ENCODE peak calls at places on chromosomes 1 and 21, in four cellular contexts. O is H1, D is upper lobe of left lung, B is breast epithelium. T is an unnamed sample.

GRCh38 chr1:210022044-210022443 is 84.0 kb downstream of the SYT14 start:
- DNase-seq in O (no peak), D (no peak), B (no peak), T (no peak)

GRCh38 chr1:160646192-160646591 is 652 bp downstream of the SLAMF1 start:
- DNase-seq in D (no peak), B (no peak), O (no peak), T (no peak)

GRCh38 chr1:27643626-27644368 is 8.8 kb upstream of the FGR start:
- DNase-seq in O (peak), B (no peak), D (no peak), T (peak)

GRCh38 chr1:37033355-37034291 is 692 bp downstream of the GRIK3 start:
- DNase-seq in B (no peak), O (peak), D (no peak), T (no peak)

GRCh38 chr1:2945821-2946231 is 75.4 kb upstream of the ACTRT2 start:
- DNase-seq in D (no peak), O (no peak), B (no peak), T (no peak)

GRCh38 chr1:47778280-47778679 is 218.9 kb downstream of the TRABD2B start:
- DNase-seq in B (no peak), D (no peak), O (no peak), T (no peak)

GRCh38 chr21:36732217-36732616 is 33.3 kb downstream of the SIM2 start:
- DNase-seq in O (no peak), B (no peak), D (peak), T (no peak)

GRCh38 chr1:30816211-30817082 is 58.9 kb upstream of the LAPTM5 start:
- DNase-seq in B (peak), D (no peak), O (peak), T (no peak)

GRCh38 chr1:176033474-176033873 is 173.6 kb downstream of the COP1 start:
- DNase-seq in D (no peak), B (no peak), O (no peak), T (no peak)

GRCh38 chr1:218588555-218589172 is 243.5 kb downstream of the TGFB2 start:
- DNase-seq in O (no peak), D (no peak), B (no peak), T (no peak)

GRCh38 chr1:50570064-50570463 is 146.8 kb upstream of the DMRTA2 start:
- DNase-seq in O (no peak), D (no peak), B (no peak), T (no peak)

GRCh38 chr1:42784946-42785693 is at the start of gene TMEM269:
- DNase-seq in D (no peak), B (no peak), O (no peak), T (no peak)

GRCh38 chr1:210143465-210144062 is 89.0 kb upstream of the SERTAD4 start:
- DNase-seq in B (peak), O (peak), D (peak), T (no peak)

DNA sequence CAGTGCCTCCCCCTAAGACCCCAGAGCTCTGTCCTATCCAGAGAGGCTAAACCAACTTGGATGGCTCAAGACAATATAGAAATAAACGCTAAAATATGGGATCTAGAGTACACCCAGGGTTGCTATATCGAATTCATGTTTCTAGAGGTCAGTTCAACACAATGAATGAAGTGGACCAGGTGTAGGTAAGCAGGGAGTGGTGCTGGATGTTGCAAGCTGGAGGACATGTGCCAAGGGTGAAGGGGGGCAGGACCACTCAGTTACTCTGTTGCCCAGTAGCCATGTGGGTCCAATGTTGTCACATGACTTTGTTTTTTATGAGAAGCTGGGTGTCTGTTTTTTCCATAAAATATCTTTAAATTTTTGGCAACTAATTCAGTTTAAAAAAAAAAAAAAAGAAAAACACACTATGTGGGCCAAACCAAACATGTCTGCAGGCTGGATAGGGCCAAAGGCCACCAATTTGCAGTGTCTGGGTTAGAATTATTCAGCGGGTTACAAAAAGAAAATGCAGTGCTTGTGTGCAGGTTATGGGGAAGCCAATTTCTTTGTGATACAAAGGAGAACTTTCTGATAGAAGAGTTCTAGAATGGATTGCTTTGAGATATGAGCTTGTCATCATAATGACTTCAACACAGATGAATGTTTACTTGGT is 8.8 kb downstream of the CACHD1 start:
- DNase-seq in B (no peak), O (no peak), D (peak), T (no peak)
- TF ChIP-seq POLR2AphosphoS5 in B (no peak), O (no peak), D (no peak), T (no peak)

DNA sequence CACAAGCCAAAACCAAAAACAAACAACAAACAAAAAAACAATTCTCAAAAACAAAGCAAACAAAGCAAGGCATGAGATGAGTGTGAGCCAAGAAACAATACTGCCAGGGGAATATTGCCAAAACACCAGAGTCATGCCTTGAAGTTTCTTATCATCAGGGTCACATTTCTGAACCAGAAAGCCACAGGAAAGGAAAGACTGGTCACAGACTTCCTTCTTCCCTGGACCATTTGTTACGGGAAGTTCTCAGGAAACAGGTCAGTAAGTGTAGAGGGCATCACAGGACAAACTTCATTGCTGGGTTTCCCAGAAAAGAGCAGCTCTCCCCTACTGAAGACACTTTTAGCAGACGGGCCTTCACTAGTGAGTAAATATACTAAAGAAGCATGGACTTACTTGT is 191.2 kb downstream of the GABPA start:
- DNase-seq in D (no peak), B (no peak), O (no peak), T (peak)
- TF ChIP-seq POLR2AphosphoS5 in D (peak), B (peak), O (no peak), T (no peak)

DNA sequence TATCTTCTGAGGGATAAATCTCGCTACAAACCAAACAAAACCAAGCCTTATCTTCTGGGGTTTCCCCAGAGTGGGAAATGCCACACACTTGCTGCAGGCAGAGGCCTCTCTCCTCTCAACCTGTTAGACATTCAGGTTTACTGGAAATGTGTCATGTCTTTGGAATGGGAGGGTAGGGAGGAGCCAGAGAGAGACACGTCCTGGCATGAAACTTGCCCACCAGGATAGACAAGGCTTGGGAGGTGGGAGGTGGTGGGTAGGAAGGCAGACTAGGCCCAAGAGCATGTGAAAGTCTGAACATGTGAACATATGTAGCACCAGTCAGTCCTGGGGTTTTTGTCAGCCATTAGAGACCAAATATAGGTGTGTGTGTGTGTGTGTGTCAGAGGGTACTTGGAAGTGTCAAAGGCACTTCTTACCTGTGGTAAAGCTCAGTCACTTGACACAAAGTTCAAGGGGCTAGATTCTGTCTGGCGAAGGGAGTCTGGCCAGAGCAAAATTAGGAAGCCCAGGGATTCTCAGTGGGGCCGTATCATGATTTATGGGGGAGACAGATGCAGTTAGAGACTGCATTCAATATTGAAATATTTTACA is 32.4 kb upstream of the PIGC start:
- DNase-seq in O (no peak), D (no peak), B (peak), T (no peak)
- TF ChIP-seq POLR2AphosphoS5 in O (no peak), D (no peak), B (no peak), T (no peak)

GRCh38 chr1:151059342-151060240 is at the start of gene CDC42SE1:
- DNase-seq in D (peak), O (peak), B (peak), T (no peak)

GRCh38 chr1:151061012-151061401 is 810 bp downstream of the MLLT11 start:
- DNase-seq in O (no peak), B (no peak), D (no peak), T (no peak)

GRCh38 chr1:151061704-151062103 is 1.5 kb downstream of the MLLT11 start:
- DNase-seq in O (no peak), B (no peak), D (no peak), T (no peak)

GRCh38 chr1:151058682-151059341 is 610 bp downstream of the CDC42SE1 start:
- DNase-seq in O (peak), D (peak), B (peak), T (no peak)

DNA sequence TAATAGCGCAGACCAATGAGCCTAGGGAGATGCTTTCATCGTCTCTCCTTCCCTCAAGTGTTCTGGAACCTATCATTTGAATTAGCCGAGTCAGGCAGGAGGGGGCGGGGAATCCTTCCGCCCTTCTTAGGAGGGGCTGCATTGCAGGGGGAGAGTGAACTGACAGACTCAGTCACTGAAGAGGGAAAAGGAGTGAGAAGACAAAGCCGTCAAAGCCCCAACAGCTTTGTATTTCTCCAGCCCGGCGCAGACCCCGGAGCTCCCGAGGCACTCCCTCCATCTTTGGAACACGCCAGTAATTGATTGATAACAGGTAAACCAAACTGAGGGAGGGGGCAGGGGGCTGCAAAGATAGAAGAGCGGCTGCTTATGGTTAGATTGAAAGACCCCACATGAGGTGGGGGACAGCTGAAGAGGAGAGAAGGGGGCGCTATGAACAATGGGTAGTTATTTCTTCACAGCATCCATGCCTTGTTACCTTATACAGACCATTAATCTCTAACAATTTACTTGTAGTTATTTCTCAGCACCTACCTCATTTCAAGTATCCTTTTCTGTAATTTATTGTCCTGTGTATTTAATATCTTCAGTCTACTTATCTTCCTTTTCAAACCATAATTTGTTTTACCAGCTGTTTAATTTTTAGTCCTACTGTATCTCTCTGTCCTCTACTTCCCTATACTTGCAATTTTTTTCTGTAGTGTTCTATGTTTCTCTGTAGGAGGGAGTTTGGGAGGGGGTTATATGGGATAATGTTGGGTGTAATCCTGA is at the start of gene MLLT11:
- DNase-seq in O (peak), B (no peak), D (no peak), T (no peak)
- TF ChIP-seq POLR2AphosphoS5 in O (peak), B (no peak), D (no peak), T (no peak)

DNA sequence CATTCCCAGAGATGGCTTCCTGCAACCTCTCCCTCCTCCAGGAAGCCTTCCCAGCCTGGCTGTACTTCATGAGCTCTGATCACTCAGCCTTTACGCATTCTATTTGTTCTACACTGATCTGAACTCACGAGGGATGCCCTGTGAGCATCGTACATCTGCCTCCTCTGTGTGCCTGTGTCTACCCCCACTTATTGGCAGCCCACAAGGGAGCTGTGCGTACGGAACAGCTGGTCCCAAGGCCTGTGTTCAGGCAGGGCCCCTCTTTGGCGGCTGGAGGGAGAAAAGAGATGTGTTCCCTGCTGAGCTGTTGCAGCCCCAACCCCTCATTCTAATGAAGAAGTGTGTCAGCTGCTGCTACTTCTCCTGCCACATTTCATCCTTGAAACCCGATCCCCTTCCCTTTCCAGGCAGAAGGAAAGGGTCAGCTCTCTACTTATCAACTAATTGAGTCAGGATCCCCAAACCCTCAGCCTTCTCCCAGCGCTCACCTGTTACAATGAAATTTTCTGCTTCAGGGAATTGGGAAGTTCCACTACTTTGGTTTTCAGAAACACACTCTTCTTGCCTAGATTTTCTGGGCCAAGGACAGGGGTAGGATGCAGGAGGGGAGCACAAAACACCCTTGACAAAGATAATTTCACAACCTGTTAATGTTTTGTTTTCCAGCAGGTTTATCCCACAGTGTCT is 3.2 kb downstream of the INKA2 start:
- DNase-seq in B (no peak), O (peak), D (no peak), T (no peak)
- TF ChIP-seq POLR2AphosphoS5 in B (no peak), O (no peak), D (no peak), T (no peak)

DNA sequence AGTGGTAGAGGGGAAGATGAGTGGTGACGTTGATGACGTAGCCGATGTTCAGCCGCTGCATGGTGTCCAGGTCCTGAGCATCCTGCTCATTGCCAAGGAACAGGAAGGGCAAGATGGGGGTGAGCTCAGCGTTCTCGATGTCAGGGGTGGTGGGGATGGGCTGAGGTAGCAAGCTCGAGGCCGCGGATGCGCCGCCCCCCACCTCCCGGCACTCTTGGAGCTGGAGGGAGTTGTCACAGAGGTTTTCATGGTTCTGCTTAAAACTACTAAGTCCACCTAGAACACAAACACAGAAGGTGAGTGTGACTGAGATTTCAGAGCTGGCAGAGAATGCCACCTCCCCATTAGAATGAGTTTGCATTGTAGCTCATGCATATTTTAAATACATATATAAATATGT is 35.7 kb downstream of the DUSP10 start:
- DNase-seq in D (no peak), O (no peak), B (no peak), T (no peak)
- TF ChIP-seq POLR2AphosphoS5 in D (no peak), O (no peak), B (no peak), T (no peak)